ENCODE peak calls at places on chromosomes 4 and X, in seven cellular contexts. H, F, N, X, Z, I and C are unnamed samples.

GRCh38 chr4:113057891-113058290 is 8.4 kb downstream of the ANK2 start:
- DNase-seq in H (peak), F (peak), N (no peak), X (no peak), Z (peak), I (no peak), C (no peak)

GRCh38 chr4:39178706-39179105 is 3.6 kb upstream of the WDR19 start:
- DNase-seq in H (no peak), F (peak), N (no peak), X (no peak), Z (no peak), I (no peak), C (no peak)

GRCh38 chr4:142156246-142156645 is 519.9 kb downstream of the IL15 start:
- DNase-seq in H (peak), F (no peak), N (no peak), X (no peak), Z (no peak), I (no peak), C (no peak)

GRCh38 chr4:7420661-7421040 is 14.1 kb downstream of the PSAPL1 start:
- DNase-seq in H (no peak), F (no peak), N (no peak), X (peak), Z (no peak), I (no peak), C (no peak)

GRCh38 chr4:75844151-75844662 is 58.0 kb downstream of the PPEF2 start:
- DNase-seq in H (peak), F (peak), N (no peak), X (no peak), Z (peak), I (no peak), C (no peak)

GRCh38 chr4:165971446-165971845 is 98.4 kb downstream of the TLL1 start:
- DNase-seq in H (no peak), F (no peak), N (no peak), X (no peak), Z (no peak), I (no peak), C (no peak)

GRCh38 chr4:57550143-57550542 is 440.0 kb upstream of the IGFBP7 start:
- DNase-seq in H (no peak), F (no peak), N (no peak), X (no peak), Z (no peak), I (no peak), C (no peak)

GRCh38 chr4:127995776-127996175 is 30.6 kb downstream of the ABHD18 start:
- DNase-seq in H (peak), F (peak), N (no peak), X (no peak), Z (peak), I (no peak), C (no peak)

GRCh38 chr4:182189107-182189878 is 53.9 kb upstream of the TENM3 start:
- DNase-seq in H (peak), F (peak), N (no peak), X (no peak), Z (peak), I (no peak), C (no peak)

GRCh38 chrX:38595801-38596200 is 34.5 kb downstream of the TSPAN7 start:
- DNase-seq in H (no peak), F (no peak), N (no peak), X (no peak), Z (no peak), I (no peak), C (no peak)

GRCh38 chrX:68420559-68420958 is 12.7 kb downstream of the OPHN1 start:
- DNase-seq in H (peak), F (peak), N (no peak), X (no peak), Z (no peak), I (no peak), C (no peak)

GRCh38 chr4:148443550-148444295 is 1.5 kb upstream of the NR3C2 start:
- DNase-seq in H (no peak), F (peak), N (no peak), X (peak), Z (no peak), I (no peak), C (peak)

GRCh38 chr4:121778991-121779628 is 14.1 kb upstream of the SMIM43 start:
- DNase-seq in H (peak), F (no peak), N (no peak), X (no peak), Z (no peak), I (no peak), C (no peak)

GRCh38 chr4:109721033-109721432 is 8.8 kb downstream of the PLA2G12A start:
- DNase-seq in H (no peak), F (peak), N (no peak), X (no peak), Z (no peak), I (no peak), C (no peak)

GRCh38 chr4:70943115-70943514 is 40.9 kb downstream of the MOB1B start:
- DNase-seq in H (no peak), F (no peak), N (no peak), X (no peak), Z (no peak), I (no peak), C (no peak)

GRCh38 chr4:133130171-133130570 is 18.9 kb upstream of the PCDH10 start:
- DNase-seq in H (no peak), F (peak), N (no peak), X (no peak), Z (no peak), I (no peak), C (no peak)

GRCh38 chrX:143635915-143636314 is at the start of gene SLITRK4:
- DNase-seq in H (no peak), F (no peak), N (no peak), X (peak), Z (no peak), I (no peak), C (no peak)

GRCh38 chr4:7423801-7424552 is 10.8 kb downstream of the PSAPL1 start:
- DNase-seq in H (peak), F (peak), N (no peak), X (peak), Z (no peak), I (no peak), C (no peak)

GRCh38 chr4:66000500-66001117 is 330.3 kb upstream of the EPHA5 start:
- DNase-seq in H (no peak), F (peak), N (no peak), X (no peak), Z (no peak), I (no peak), C (no peak)

DNA sequence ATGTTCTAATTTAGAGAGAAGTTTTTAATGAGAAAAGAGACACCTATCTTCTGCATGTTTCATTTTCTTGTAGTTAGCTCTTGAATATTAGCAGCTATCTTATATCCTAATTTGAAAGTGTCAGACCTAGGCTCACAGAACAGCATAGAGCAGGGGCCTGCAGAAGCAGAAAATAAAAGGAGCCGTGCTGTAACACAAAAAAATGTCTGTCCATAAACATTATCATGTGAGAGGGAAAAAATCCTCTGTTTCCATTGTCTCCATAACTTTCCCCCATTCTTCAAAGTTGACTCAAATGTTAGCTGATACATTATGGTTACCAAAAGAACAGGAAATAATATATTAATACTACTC is 329.2 kb upstream of the EPHA5 start:
- DNase-seq in H (no peak), F (no peak), N (no peak), X (no peak), Z (no peak), I (no peak), C (no peak)
- H3K4me3 ChIP-seq in H (no peak), F (no peak), N (no peak), X (no peak), Z (no peak), I (peak), C (no peak)

GRCh38 chr4:91288702-91289311 is 1015.0 kb upstream of the GRID2 start:
- DNase-seq in H (no peak), F (no peak), N (no peak), X (no peak), Z (no peak), I (no peak), C (no peak)
- H3K4me3 ChIP-seq in H (no peak), F (no peak), N (no peak), X (no peak), Z (no peak), I (no peak), C (no peak)

DNA sequence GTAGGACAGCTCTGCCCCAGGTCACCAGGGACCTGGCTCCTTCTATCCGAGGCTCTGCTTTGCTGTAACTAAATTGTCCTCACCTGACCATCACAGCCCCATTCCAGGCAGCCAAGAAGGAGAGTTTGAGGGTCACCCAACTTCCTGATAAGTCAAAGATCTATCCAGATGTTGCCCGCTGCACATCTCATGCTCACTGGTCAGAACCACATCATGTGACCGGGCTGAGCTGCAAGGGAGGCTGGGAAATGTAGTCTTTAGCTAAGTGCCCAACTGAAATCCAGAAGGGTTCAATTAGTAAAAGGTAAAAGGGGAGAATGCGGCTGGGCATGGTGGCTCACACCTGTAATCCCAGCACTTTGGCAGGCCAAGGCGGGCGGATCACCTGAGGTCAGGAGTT is 18.4 kb downstream of the HMX1 start:
- DNase-seq in H (no peak), F (no peak), N (no peak), X (no peak), Z (no peak), I (no peak), C (no peak)
- H3K4me3 ChIP-seq in H (no peak), F (no peak), N (no peak), X (no peak), Z (no peak), I (no peak), C (no peak)

GRCh38 chr4:130563891-130564418 is 1468.0 kb downstream of the C4orf33 start:
- DNase-seq in H (no peak), F (no peak), N (no peak), X (no peak), Z (no peak), I (no peak), C (no peak)
- H3K4me3 ChIP-seq in H (peak), F (no peak), N (peak), X (no peak), Z (peak), I (peak), C (no peak)